ENCODE peak calls at places on chromosome 6, in nine cellular contexts. S, F, U, G, Y, D, J, R and C are unnamed samples.
A peak's percentile ranks its signal among the peaks of the same experiment; 100 is the strongest.

GRCh38 chr6:6320901-6321300 is 439 bp upstream of the F13A1 start:
- DNase-seq in S (no peak), F (peak; percentile 65), U (no peak), G (peak; percentile 26), Y (no peak), D (no peak), J (no peak), R (no peak), C (peak; percentile 22)

GRCh38 chr6:107045733-107046312 is 17.8 kb downstream of the MTRES1 start:
- DNase-seq in S (peak; percentile 17), F (no peak), U (no peak), G (no peak), Y (no peak), D (no peak), J (no peak), R (no peak), C (no peak)

GRCh38 chr6:137967689-137968467 is 100.8 kb downstream of the TNFAIP3 start:
- DNase-seq in S (peak; percentile 73), F (no peak), U (no peak), G (no peak), Y (no peak), D (no peak), J (no peak), R (no peak), C (no peak)

GRCh38 chr6:128233501-128233900 is 286.9 kb downstream of the PTPRK start:
- DNase-seq in S (no peak), F (no peak), U (no peak), G (no peak), Y (no peak), D (no peak), J (no peak), R (no peak), C (no peak)

GRCh38 chr6:4347877-4348276 is 212.5 kb upstream of the ECI2 start:
- DNase-seq in S (no peak), F (no peak), U (no peak), G (no peak), Y (no peak), D (no peak), J (no peak), R (no peak), C (no peak)

GRCh38 chr6:85126448-85127178 is 323.3 kb upstream of the NT5E start:
- DNase-seq in S (peak; percentile 79), F (peak; percentile 90), U (no peak), G (peak; percentile 70), Y (no peak), D (peak; percentile 42), J (peak; percentile 2), R (peak; percentile 20), C (peak; percentile 48)

GRCh38 chr6:43445576-43445975 is 9.8 kb downstream of the DLK2 start:
- DNase-seq in S (no peak), F (no peak), U (no peak), G (no peak), Y (no peak), D (no peak), J (no peak), R (no peak), C (no peak)

GRCh38 chr6:2244261-2245102 is 923 bp downstream of the GMDS start:
- DNase-seq in S (peak; percentile 9), F (peak; percentile 72), U (no peak), G (no peak), Y (no peak), D (no peak), J (no peak), R (peak; percentile 68), C (no peak)

GRCh38 chr6:16106991-16107787 is 21.7 kb upstream of the MYLIP start:
- DNase-seq in S (no peak), F (no peak), U (no peak), G (no peak), Y (no peak), D (no peak), J (no peak), R (no peak), C (no peak)

GRCh38 chr6:131929227-131929626 is 21.9 kb downstream of the CCN2 start:
- DNase-seq in S (no peak), F (peak; percentile 60), U (no peak), G (peak; percentile 21), Y (no peak), D (no peak), J (no peak), R (no peak), C (no peak)

GRCh38 chr6:2792330-2792729 is 27.1 kb downstream of the WRNIP1 start:
- DNase-seq in S (peak; percentile 50), F (no peak), U (no peak), G (no peak), Y (no peak), D (no peak), J (peak; percentile 50), R (no peak), C (no peak)

GRCh38 chr6:113644861-113645575 is 212.1 kb upstream of the MARCKS start:
- DNase-seq in S (peak; percentile 93), F (no peak), U (no peak), G (no peak), Y (no peak), D (no peak), J (peak; percentile 98), R (no peak), C (no peak)

GRCh38 chr6:14883921-14884320 is 361.9 kb upstream of the JARID2 start:
- DNase-seq in S (no peak), F (peak; percentile 62), U (no peak), G (peak; percentile 38), Y (no peak), D (no peak), J (peak; percentile 64), R (no peak), C (no peak)

GRCh38 chr6:38572186-38572813 is 67.4 kb downstream of the BTBD9 start:
- DNase-seq in S (peak; percentile 4), F (no peak), U (no peak), G (no peak), Y (no peak), D (no peak), J (no peak), R (no peak), C (no peak)

GRCh38 chr6:96923871-96924493 is 546 bp upstream of the KLHL32 start:
- DNase-seq in S (peak; percentile 5), F (no peak), U (no peak), G (no peak), Y (no peak), D (peak; percentile 36), J (no peak), R (peak; percentile 72), C (no peak)

GRCh38 chr6:19865178-19865577 is 28.0 kb downstream of the ID4 start:
- DNase-seq in S (no peak), F (no peak), U (no peak), G (no peak), Y (no peak), D (no peak), J (no peak), R (no peak), C (no peak)

GRCh38 chr6:138923561-138923960 is 64.5 kb downstream of the REPS1 start:
- DNase-seq in S (no peak), F (no peak), U (no peak), G (no peak), Y (no peak), D (no peak), J (no peak), R (no peak), C (no peak)

GRCh38 chr6:89221971-89222887 is 5.1 kb upstream of the GABRR1 start:
- DNase-seq in S (peak; percentile 10), F (no peak), U (no peak), G (no peak), Y (no peak), D (no peak), J (no peak), R (no peak), C (no peak)

GRCh38 chr6:169008641-169009040 is 245.0 kb downstream of the THBS2 start:
- DNase-seq in S (peak; percentile 34), F (peak; percentile 68), U (no peak), G (no peak), Y (no peak), D (no peak), J (no peak), R (peak; percentile 29), C (no peak)

GRCh38 chr6:165308926-165309731 is at the start of gene C6orf118:
- DNase-seq in S (peak; percentile 89), F (peak; percentile 96), U (no peak), G (peak; percentile 88), Y (no peak), D (peak; percentile 78), J (peak; percentile 59), R (peak; percentile 13), C (no peak)

GRCh38 chr6:147071786-147072185 is 132.4 kb upstream of the STXBP5 start:
- DNase-seq in S (no peak), F (no peak), U (no peak), G (no peak), Y (no peak), D (no peak), J (no peak), R (no peak), C (no peak)

GRCh38 chr6:87944541-87944954 is 103.1 kb upstream of the SPACA1 start:
- DNase-seq in S (peak; percentile 38), F (peak; percentile 90), U (peak; percentile 3), G (peak; percentile 48), Y (no peak), D (no peak), J (peak; percentile 36), R (peak; percentile 26), C (no peak)